ENCODE peak calls at places on chromosome X, in seven cellular contexts. E is NCI-H1092, P is brain microvascular endothelial cell, K is Daoy, I is GM12891, V is T-helper 2 cell, R is NCI-H187 treated with DMSO at 0.1 percent for 48 hours. G is an unnamed sample.
A peak's percentile ranks its signal among the peaks of the same experiment; 100 is the strongest.

GRCh38 chrX:94389044-94389443 is 715.0 kb downstream of the FAM133A start:
- DNase-seq in V (no peak), P (no peak), E (no peak), K (no peak), R (no peak), I (no peak), G (no peak)

GRCh38 chrX:39969099-39969825 is 128.5 kb downstream of the BCOR start:
- DNase-seq in V (no peak), E (peak; percentile 82), P (no peak), K (peak; percentile 29), I (no peak), R (peak; percentile 4), G (no peak)

GRCh38 chrX:16033336-16033735 is 90.0 kb upstream of the GRPR start:
- DNase-seq in E (no peak), R (no peak), V (no peak), I (no peak), P (no peak), K (no peak), G (no peak)

GRCh38 chrX:130196453-130196852 is 24.7 kb downstream of the RAB33A start:
- DNase-seq in R (no peak), E (no peak), P (no peak), V (no peak), K (no peak), I (no peak), G (no peak)

GRCh38 chrX:1749499-1749898 is 134.6 kb downstream of the ASMT start:
- DNase-seq in R (no peak), E (no peak), I (no peak), P (no peak), V (no peak), K (no peak), G (no peak)

GRCh38 chrX:18577400-18577799 is 94.5 kb downstream of the RS1 start:
- DNase-seq in I (no peak), P (no peak), V (no peak), K (no peak), E (no peak), R (no peak), G (no peak)

GRCh38 chrX:45843518-45843917 is 642.8 kb upstream of the DIPK2B start:
- DNase-seq in I (no peak), V (no peak), K (no peak), E (no peak), R (no peak), P (no peak), G (no peak)

GRCh38 chrX:95076449-95076848 is 1402.4 kb downstream of the FAM133A start:
- DNase-seq in R (no peak), P (peak; percentile 1), V (no peak), E (no peak), I (no peak), K (peak; percentile 0), G (no peak)

GRCh38 chrX:27679281-27679680 is 89.1 kb downstream of the DCAF8L2 start:
- DNase-seq in K (no peak), R (no peak), E (no peak), V (no peak), P (peak; percentile 2), I (no peak), G (no peak)

GRCh38 chrX:123422875-123423274 is 238.8 kb downstream of the GRIA3 start:
- DNase-seq in V (no peak), I (no peak), K (no peak), E (no peak), R (no peak), P (peak; percentile 19), G (no peak)

GRCh38 chrX:104112326-104112951 is at the start of gene ZCCHC18:
- DNase-seq in E (peak; percentile 79), R (no peak), K (peak; percentile 76), I (peak; percentile 48), P (peak; percentile 35), V (peak; percentile 2), G (peak; percentile 23)

GRCh38 chrX:136039968-136040367 is 54.7 kb downstream of the SLC9A6 start:
- DNase-seq in E (no peak), R (no peak), P (no peak), V (no peak), I (no peak), K (no peak), G (no peak)

G was measured in HuH-7.5.